ENCODE peak calls at places on chromosome 5, in seven cellular contexts. E is fibroblast of pulmonary artery, R is WTC11, Y is ovary, B is activated B cell treated with CpG ODN at 0.5 μM for 24 hours, L is left lung, D is HFFc6. I is an unnamed sample.

GRCh38 chr5:172133359-172134029 is 54.5 kb downstream of the STK10 start:
- DNase-seq in E (peak), R (no peak), Y (no peak), B (no peak), L (no peak), D (peak), I (peak)

GRCh38 chr5:163504091-163504931 is 1.1 kb upstream of the MAT2B start:
- DNase-seq in E (peak), R (no peak), Y (peak), B (peak), L (no peak), D (peak), I (peak)

GRCh38 chr5:96703985-96704384 is 41.8 kb downstream of the CAST start:
- DNase-seq in E (no peak), R (no peak), Y (no peak), B (no peak), L (no peak), D (no peak), I (no peak)

GRCh38 chr5:129664336-129664937 is 83.5 kb upstream of the MINAR2 start:
- DNase-seq in E (peak), R (peak), Y (no peak), B (no peak), L (no peak), D (peak), I (no peak)

GRCh38 chr5:135915466-135916001 is 19.9 kb upstream of the IL9 start:
- DNase-seq in E (peak), R (no peak), Y (no peak), B (no peak), L (no peak), D (no peak), I (no peak)

GRCh38 chr5:171840066-171840465 is 54.4 kb downstream of the SMIM23 start:
- DNase-seq in E (no peak), R (no peak), Y (no peak), B (no peak), L (no peak), D (no peak), I (no peak)

GRCh38 chr5:101278011-101278687 is 375.1 kb upstream of the ST8SIA4 start:
- DNase-seq in E (peak), R (no peak), Y (no peak), B (no peak), L (no peak), D (no peak), I (no peak)

GRCh38 chr5:7941692-7942091 is 72.7 kb downstream of the MTRR start:
- DNase-seq in E (no peak), R (no peak), Y (no peak), B (no peak), L (no peak), D (no peak), I (no peak)

GRCh38 chr5:109650451-109650850 is 39.3 kb upstream of the MAN2A1 start:
- DNase-seq in E (no peak), R (no peak), Y (no peak), B (no peak), L (no peak), D (no peak), I (peak)

GRCh38 chr5:156552855-156553358 is 225.9 kb downstream of the SGCD start:
- DNase-seq in E (no peak), R (no peak), Y (no peak), B (no peak), L (no peak), D (no peak), I (no peak)

GRCh38 chr5:116395708-116396203 is 178.9 kb downstream of the SEMA6A start:
- DNase-seq in E (peak), R (no peak), Y (no peak), B (no peak), L (no peak), D (no peak), I (no peak)

GRCh38 chr5:97121848-97122247 is 20.6 kb downstream of the LIX1 start:
- DNase-seq in E (no peak), R (no peak), Y (no peak), B (no peak), L (no peak), D (no peak), I (no peak)

GRCh38 chr5:177957241-177957640 is 38.8 kb downstream of the PROP1 start:
- DNase-seq in E (no peak), R (no peak), Y (no peak), B (no peak), L (no peak), D (no peak), I (no peak)

GRCh38 chr5:168020522-168021294 is 270.7 kb upstream of the WWC1 start:
- DNase-seq in E (peak), R (no peak), Y (no peak), B (no peak), L (no peak), D (peak), I (no peak)

GRCh38 chr5:149267241-149267973 is 4.3 kb upstream of the AFAP1L1 start:
- DNase-seq in E (no peak), R (no peak), Y (no peak), B (no peak), L (no peak), D (no peak), I (no peak)

GRCh38 chr5:112004867-112005532 is 248.0 kb upstream of the NREP start:
- DNase-seq in E (peak), R (no peak), Y (no peak), B (no peak), L (no peak), D (peak), I (no peak)

GRCh38 chr5:38453921-38454320 is 102.5 kb downstream of the LIFR start:
- DNase-seq in E (no peak), R (no peak), Y (no peak), B (no peak), L (no peak), D (no peak), I (no peak)

GRCh38 chr5:134209477-134210240 is 16.2 kb downstream of the PPP2CA start:
- DNase-seq in E (no peak), R (no peak), Y (no peak), B (no peak), L (no peak), D (no peak), I (no peak)

GRCh38 chr5:134394932-134395331 is 16.7 kb downstream of the CDKN2AIPNL start:
- DNase-seq in E (no peak), R (no peak), Y (no peak), B (no peak), L (no peak), D (no peak), I (no peak)

GRCh38 chr5:71569748-71570509 is 17.2 kb upstream of the MCCC2 start:
- DNase-seq in E (no peak), R (no peak), Y (no peak), B (no peak), L (no peak), D (no peak), I (no peak)

GRCh38 chr5:32538031-32538547 is 47.3 kb upstream of the SUB1 start:
- DNase-seq in E (peak), R (no peak), Y (peak), B (peak), L (no peak), D (no peak), I (no peak)

GRCh38 chr5:84642324-84642723 is 257.6 kb upstream of the EDIL3 start:
- DNase-seq in E (no peak), R (no peak), Y (no peak), B (no peak), L (no peak), D (no peak), I (no peak)

GRCh38 chr5:55672477-55672911 is 39.6 kb downstream of the SLC38A9 start:
- DNase-seq in E (no peak), R (no peak), Y (no peak), B (no peak), L (no peak), D (no peak), I (no peak)

GRCh38 chr5:159906957-159907356 is 9.3 kb upstream of the ADRA1B start:
- DNase-seq in E (no peak), R (no peak), Y (no peak), B (no peak), L (no peak), D (no peak), I (no peak)

GRCh38 chr5:32710859-32711692 is at the start of gene NPR3:
- DNase-seq in E (peak), R (peak), Y (no peak), B (no peak), L (peak), D (peak), I (no peak)

GRCh38 chr5:6962256-6962655 is 249.0 kb downstream of the TENT4A start:
- DNase-seq in E (no peak), R (no peak), Y (no peak), B (no peak), L (no peak), D (no peak), I (no peak)

GRCh38 chr5:139395844-139396640 is 1.1 kb upstream of the PROB1 start:
- DNase-seq in E (no peak), R (no peak), Y (no peak), B (no peak), L (no peak), D (no peak), I (no peak)

GRCh38 chr5:9037048-9037447 is 508.8 kb downstream of the SEMA5A start:
- DNase-seq in E (no peak), R (no peak), Y (no peak), B (no peak), L (no peak), D (no peak), I (no peak)

GRCh38 chr5:146291421-146292074 is 47.1 kb upstream of the POU4F3 start:
- DNase-seq in E (peak), R (no peak), Y (no peak), B (no peak), L (no peak), D (peak), I (no peak)

GRCh38 chr5:20113031-20113685 is 125.2 kb upstream of the CDH18 start:
- DNase-seq in E (peak), R (no peak), Y (no peak), B (no peak), L (no peak), D (no peak), I (no peak)

GRCh38 chr5:93610581-93611167 is 27.7 kb downstream of the NR2F1 start:
- DNase-seq in E (no peak), R (no peak), Y (no peak), B (no peak), L (no peak), D (no peak), I (no peak)

GRCh38 chr5:134136221-134136631 is 21.7 kb downstream of the TCF7 start:
- DNase-seq in E (no peak), R (no peak), Y (no peak), B (peak), L (peak), D (no peak), I (no peak)

GRCh38 chr5:132775439-132776076 is 1.5 kb downstream of the SEPTIN8 start:
- DNase-seq in E (no peak), R (no peak), Y (no peak), B (no peak), L (no peak), D (no peak), I (no peak)

GRCh38 chr5:143405063-143405746 is 1.7 kb upstream of the NR3C1 start:
- DNase-seq in E (peak), R (peak), Y (peak), B (peak), L (peak), D (peak), I (peak)

GRCh38 chr5:180668835-180669596 is 19.6 kb upstream of the FLT4 start:
- DNase-seq in E (no peak), R (no peak), Y (no peak), B (no peak), L (peak), D (no peak), I (no peak)

GRCh38 chr5:71693828-71694427 is 25.1 kb upstream of the CARTPT start:
- DNase-seq in E (no peak), R (peak), Y (no peak), B (no peak), L (no peak), D (no peak), I (no peak)

GRCh38 chr5:143605403-143606005 is 202.0 kb upstream of the NR3C1 start:
- DNase-seq in E (peak), R (no peak), Y (no peak), B (no peak), L (no peak), D (no peak), I (peak)

DNA sequence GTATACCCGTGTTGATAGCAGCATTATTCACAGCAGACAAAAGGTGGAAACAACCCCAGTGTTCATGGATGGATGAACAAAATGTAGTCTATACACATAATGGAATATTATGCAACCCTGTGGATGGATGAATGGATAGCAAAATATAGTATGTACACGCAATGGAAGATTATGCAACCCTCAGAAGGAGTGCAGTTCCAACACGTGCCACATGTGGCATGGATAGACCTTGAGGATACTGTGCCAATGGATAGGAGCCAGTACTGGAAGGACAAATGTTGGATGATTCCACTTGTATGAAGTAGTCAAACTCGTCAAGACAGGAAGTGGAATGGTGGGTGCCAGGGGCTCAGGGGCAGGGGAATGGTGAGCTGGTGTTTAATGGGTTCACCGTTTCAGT is 44.9 kb downstream of the PLEKHG4B start:
- DNase-seq in E (no peak), R (no peak), Y (no peak), B (no peak), L (no peak), D (no peak), I (no peak)
- TF ChIP-seq CTCF in E (no peak), R (no peak), Y (no peak), B (no peak), L (no peak), D (peak), I (no peak)

DNA sequence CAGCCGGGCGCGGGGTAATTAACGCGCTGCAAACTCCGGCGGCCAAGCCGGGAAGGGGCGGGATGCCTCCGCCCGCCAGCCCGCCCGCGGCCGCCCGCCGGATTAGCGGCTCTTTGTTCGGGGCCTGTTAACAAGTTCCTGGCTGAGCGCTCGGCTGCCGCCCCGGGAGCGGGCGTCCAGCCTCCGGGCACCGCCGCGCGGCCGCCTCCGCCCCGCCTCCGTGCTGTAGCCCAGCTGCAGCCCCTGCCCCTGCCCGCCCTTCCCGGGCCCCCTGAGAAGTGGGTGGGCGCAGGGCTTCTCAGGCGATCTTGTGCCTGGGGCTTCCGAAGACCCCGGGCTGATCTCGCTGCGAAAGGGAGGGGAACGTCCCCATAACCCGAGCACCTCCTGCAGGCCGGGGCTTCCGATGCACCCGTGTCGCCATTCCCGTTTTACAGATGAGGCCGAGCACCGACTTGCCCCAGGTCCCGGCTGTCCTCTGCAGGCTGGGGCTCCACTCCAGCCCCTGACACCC is 7.6 kb downstream of the UNC5A start:
- DNase-seq in E (peak), R (peak), Y (no peak), B (no peak), L (no peak), D (no peak), I (no peak)
- TF ChIP-seq CTCF in E (peak), R (no peak), Y (no peak), B (no peak), L (no peak), D (peak), I (no peak)

GRCh38 chr5:60374409-60374808 is 325.6 kb downstream of the DEPDC1B start:
- DNase-seq in E (no peak), R (no peak), Y (no peak), B (no peak), L (no peak), D (no peak), I (no peak)
- TF ChIP-seq CTCF in E (no peak), R (no peak), Y (no peak), B (no peak), L (no peak), D (no peak), I (no peak)

GRCh38 chr5:179265529-179266290 is 79.6 kb downstream of the ADAMTS2 start:
- DNase-seq in E (peak), R (peak), Y (peak), B (peak), L (peak), D (peak), I (no peak)

GRCh38 chr5:179268399-179268952 is 76.8 kb downstream of the ADAMTS2 start:
- DNase-seq in E (no peak), R (no peak), Y (no peak), B (peak), L (peak), D (no peak), I (peak)

GRCh38 chr5:179267671-179268071 is 77.6 kb downstream of the ADAMTS2 start:
- DNase-seq in E (no peak), R (no peak), Y (no peak), B (peak), L (peak), D (no peak), I (no peak)

GRCh38 chr5:179266291-179267070 is 78.8 kb downstream of the ADAMTS2 start:
- DNase-seq in E (no peak), R (peak), Y (no peak), B (no peak), L (peak), D (no peak), I (no peak)

DNA sequence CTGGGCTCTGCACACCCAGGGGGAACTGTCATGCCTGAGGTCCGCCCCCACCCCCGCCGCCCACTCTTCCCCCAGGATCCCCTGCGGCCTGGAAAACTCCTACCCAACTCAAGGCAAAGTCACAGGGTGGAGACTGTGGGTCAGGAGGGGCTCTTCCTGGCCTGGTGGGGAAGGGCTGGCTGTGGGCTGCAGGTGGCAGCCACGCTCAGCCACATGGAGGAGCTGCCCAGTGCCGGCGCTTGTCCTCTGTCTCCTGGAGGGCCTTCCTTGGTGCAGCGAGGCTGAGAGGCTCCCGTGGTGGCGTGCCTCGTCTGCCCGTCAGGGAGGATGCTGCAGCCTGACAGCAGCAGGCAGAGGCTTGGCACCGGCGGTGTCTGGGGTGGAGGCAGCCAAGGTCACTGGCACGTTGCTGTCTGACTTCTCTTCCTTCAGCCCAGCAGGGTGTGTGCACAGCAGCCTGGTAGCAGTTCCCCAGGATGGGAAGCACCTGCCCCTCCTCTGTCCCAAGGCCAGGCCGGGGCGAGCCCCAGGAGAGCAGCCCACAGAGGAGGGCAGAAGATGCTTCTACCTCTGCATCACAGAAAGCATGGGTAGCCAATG is 78.1 kb downstream of the ADAMTS2 start:
- DNase-seq in E (no peak), R (peak), Y (no peak), B (peak), L (peak), D (no peak), I (no peak)
- TF ChIP-seq CTCF in E (no peak), R (no peak), Y (no peak), B (no peak), L (no peak), D (peak), I (no peak)

DNA sequence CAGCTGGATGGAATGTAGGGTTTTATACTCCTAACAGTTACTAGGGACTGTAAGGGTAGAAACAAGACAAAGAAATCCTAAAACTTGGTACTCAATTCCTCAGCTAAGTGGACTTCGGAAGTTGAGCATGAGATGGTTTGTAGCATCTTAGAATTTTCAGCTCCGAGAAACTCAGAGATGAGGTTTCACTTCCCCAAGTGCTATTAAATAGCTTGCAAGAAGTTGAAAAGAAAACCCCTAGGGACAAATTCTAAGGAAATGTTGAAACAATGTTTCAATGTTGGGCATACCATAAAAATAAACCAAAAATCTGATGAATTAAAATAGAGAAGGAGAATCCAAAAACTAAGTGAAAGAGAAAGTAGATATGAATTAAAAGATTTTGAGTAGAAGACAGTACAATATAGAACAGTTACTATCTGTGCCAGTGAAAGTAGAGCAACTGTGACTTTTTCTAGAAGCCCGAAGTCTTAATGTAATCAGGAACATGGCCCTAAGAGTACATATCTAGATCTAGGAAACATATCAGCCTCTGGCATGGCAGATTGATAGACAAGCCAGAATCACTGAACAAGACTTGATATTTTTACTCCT is 308.6 kb upstream of the RGMB start:
- DNase-seq in E (peak), R (no peak), Y (no peak), B (no peak), L (no peak), D (no peak), I (no peak)
- TF ChIP-seq CTCF in E (no peak), R (no peak), Y (no peak), B (no peak), L (no peak), D (no peak), I (no peak)

GRCh38 chr5:140795259-140795641 is 598 bp downstream of the PCDHA2 start:
- DNase-seq in E (peak), R (no peak), Y (no peak), B (no peak), L (no peak), D (no peak), I (no peak)
- TF ChIP-seq CTCF in E (peak), R (no peak), Y (no peak), B (no peak), L (no peak), D (no peak), I (no peak)